ENCODE peak calls at places on chromosomes 6 and 20, in eight cellular contexts. J is tibial artery; G is lung; F is heart left ventricle; S is A673; L is effector memory CD4-positive, alpha-beta T cell; I is endodermal cell; P is stomach. C is an unnamed sample.
A peak's percentile ranks its signal among the peaks of the same experiment; 100 is the strongest.

GRCh38 chr20:47149939-47150338 is 206.6 kb downstream of the ZMYND8 start:
- DNase-seq in J (no peak), G (no peak), F (no peak), S (no peak), L (no peak), I (no peak), P (no peak), C (no peak)

GRCh38 chr20:52497731-52498130 is 306.2 kb upstream of the ZFP64 start:
- DNase-seq in J (no peak), G (no peak), F (no peak), S (no peak), L (no peak), I (no peak), P (no peak), C (no peak)

GRCh38 chr6:20092071-20092566 is 120.2 kb downstream of the MBOAT1 start:
- DNase-seq in J (no peak), G (no peak), F (no peak), S (peak; percentile 69), L (no peak), I (no peak), P (no peak), C (no peak)

GRCh38 chr20:62938105-62938888 is at the start of gene GID8:
- DNase-seq in J (peak; percentile 71), G (no peak), F (peak; percentile 59), S (peak; percentile 45), L (no peak), I (peak; percentile 69), P (peak; percentile 60), C (peak; percentile 76)

GRCh38 chr6:74964871-74965441 is 240.9 kb downstream of the COL12A1 start:
- DNase-seq in J (no peak), G (no peak), F (no peak), S (peak; percentile 7), L (no peak), I (peak; percentile 71), P (no peak), C (no peak)

GRCh38 chr20:45866454-45866853 is 9.0 kb downstream of the ZSWIM3 start:
- DNase-seq in J (no peak), G (no peak), F (no peak), S (no peak), L (no peak), I (no peak), P (no peak), C (no peak)

GRCh38 chr6:105164418-105164817 is 15.4 kb downstream of the POPDC3 start:
- DNase-seq in J (no peak), G (no peak), F (peak; percentile 36), S (no peak), L (no peak), I (no peak), P (no peak), C (peak; percentile 42)

GRCh38 chr20:986733-987355 is 15.3 kb downstream of the RSPO4 start:
- DNase-seq in J (no peak), G (no peak), F (no peak), S (peak; percentile 12), L (no peak), I (peak; percentile 56), P (no peak), C (peak; percentile 4)

DNA sequence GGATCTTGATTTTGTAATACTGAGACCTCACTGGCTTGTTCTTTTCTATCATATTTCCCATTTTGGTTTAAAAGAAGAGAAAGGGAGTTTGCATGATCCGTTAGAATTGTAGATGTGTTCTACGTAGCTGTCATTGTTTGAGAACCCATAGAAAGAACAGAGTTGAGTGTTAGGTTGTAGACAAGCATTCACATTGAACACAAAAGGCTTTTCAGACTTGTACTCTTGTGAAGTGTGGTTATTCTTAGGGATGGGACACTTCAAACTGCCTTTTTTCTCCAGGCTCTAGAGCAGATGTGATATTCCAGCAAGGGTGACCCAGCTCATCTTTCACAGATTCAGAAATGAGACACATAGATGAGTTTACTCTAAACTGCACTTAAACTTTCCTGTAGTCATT is 19.9 kb downstream of the FOXO3 start:
- DNase-seq in J (no peak), G (no peak), F (no peak), S (no peak), L (no peak), I (no peak), P (no peak), C (no peak)
- H3K27ac ChIP-seq in J (peak overlapping the region; percentile 67), G (peak overlapping the region; percentile 83), F (peak overlapping the region; percentile 73), S (no peak overlapping the region), L (no peak overlapping the region), I (no peak overlapping the region), P (peak overlapping the region; percentile 72), C (peak overlapping the region; percentile 66)

DNA sequence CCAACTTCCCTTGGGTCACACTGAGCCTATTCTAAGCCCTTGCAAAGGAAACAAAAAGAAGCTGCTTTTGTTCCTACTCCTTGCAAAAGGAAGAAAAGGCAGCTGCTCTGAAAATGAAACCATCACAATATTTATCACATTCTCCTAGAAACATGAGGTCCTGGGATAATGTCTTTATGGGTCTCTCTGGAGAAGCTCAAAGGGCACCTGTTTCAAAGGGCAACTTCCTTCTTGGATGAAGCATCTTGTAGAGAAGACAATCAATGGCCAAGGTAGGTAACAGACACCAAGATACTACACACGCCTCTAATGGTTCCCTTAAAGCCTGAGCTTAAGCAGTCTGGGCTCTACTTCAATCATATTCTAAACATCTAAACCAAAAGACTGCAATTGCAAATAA is 10.4 kb downstream of the ELOVL5 start:
- DNase-seq in J (no peak), G (no peak), F (no peak), S (no peak), L (no peak), I (no peak), P (no peak), C (no peak)
- H3K4me1 ChIP-seq in J (no peaks in the 10 kb centered on the region), G (peaks cover 20% of the 10 kb centered on the region), F (peaks cover 42% of the 10 kb centered on the region), S (peaks cover 12% of the 10 kb centered on the region), L (peaks cover 64% of the 10 kb centered on the region), I (peaks cover 19% of the 10 kb centered on the region), P (peaks cover 64% of the 10 kb centered on the region), C (no peaks in the 10 kb centered on the region)

GRCh38 chr6:45972795-45973503 is 42.7 kb downstream of the CLIC5 start:
- DNase-seq in J (no peak), G (no peak), F (no peak), S (no peak), L (no peak), I (no peak), P (no peak), C (no peak)

GRCh38 chr6:45969026-45969425 is 46.6 kb downstream of the CLIC5 start:
- DNase-seq in J (no peak), G (no peak), F (no peak), S (no peak), L (no peak), I (no peak), P (no peak), C (no peak)

GRCh38 chr6:45969883-45970282 is 45.8 kb downstream of the CLIC5 start:
- DNase-seq in J (no peak), G (no peak), F (no peak), S (no peak), L (no peak), I (no peak), P (no peak), C (no peak)

GRCh38 chr6:45971287-45971686 is 44.4 kb downstream of the CLIC5 start:
- DNase-seq in J (no peak), G (no peak), F (no peak), S (no peak), L (no peak), I (no peak), P (no peak), C (no peak)

GRCh38 chr6:45970326-45970725 is 45.3 kb downstream of the CLIC5 start:
- DNase-seq in J (no peak), G (no peak), F (no peak), S (peak; percentile 18), L (no peak), I (no peak), P (no peak), C (no peak)
- H3K27ac ChIP-seq in J (no peak overlapping the region), G (no peak overlapping the region), F (peak overlapping the region; percentile 77), S (no peak overlapping the region), L (no peak overlapping the region), I (no peak overlapping the region), P (no peak overlapping the region), C (peak overlapping the region; percentile 57)

GRCh38 chr6:41335943-41336342 is 535 bp downstream of the NCR2 start:
- DNase-seq in J (no peak), G (no peak), F (no peak), S (no peak), L (no peak), I (no peak), P (no peak), C (no peak)
- H3K4me1 ChIP-seq in J (no peaks in the 10 kb centered on the region), G (no peaks in the 10 kb centered on the region), F (no peaks in the 10 kb centered on the region), S (peaks cover 22% of the 10 kb centered on the region), L (peaks cover 24% of the 10 kb centered on the region), I (no peaks in the 10 kb centered on the region), P (no peaks in the 10 kb centered on the region), C (no peaks in the 10 kb centered on the region)

DNA sequence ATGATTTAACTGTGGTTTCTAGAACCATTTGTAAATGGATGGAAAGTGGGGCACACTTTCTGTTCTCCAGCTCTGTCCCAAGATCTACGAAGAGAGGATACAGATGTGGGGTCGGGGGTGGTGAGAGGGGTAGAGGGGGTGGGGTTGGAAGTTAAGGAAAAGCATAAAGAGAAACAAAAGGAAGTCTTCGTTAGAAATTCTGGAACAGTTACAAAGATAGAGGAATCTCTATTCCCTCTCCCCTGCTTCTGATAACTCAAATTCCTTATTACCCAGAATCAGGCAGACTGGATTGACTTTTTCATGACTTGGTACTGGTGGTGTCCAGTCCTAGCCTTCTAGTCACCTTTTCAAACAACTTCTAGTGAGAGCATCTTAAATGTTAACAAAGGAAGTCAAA is 4.9 kb downstream of the GCM1 start:
- DNase-seq in J (no peak), G (no peak), F (no peak), S (no peak), L (no peak), I (no peak), P (no peak), C (no peak)
- H3K27ac ChIP-seq in J (no peak overlapping the region), G (no peak overlapping the region), F (no peak overlapping the region), S (no peak overlapping the region), L (no peak overlapping the region), I (no peak overlapping the region), P (no peak overlapping the region), C (no peak overlapping the region)

GRCh38 chr20:49705358-49705757 is 8.3 kb downstream of the B4GALT5 start:
- DNase-seq in J (no peak), G (no peak), F (no peak), S (no peak), L (no peak), I (no peak), P (no peak), C (no peak)
- H3K4me1 ChIP-seq in J (no peaks in the 10 kb centered on the region), G (peaks cover 4% of the 10 kb centered on the region), F (peaks cover 67% of the 10 kb centered on the region), S (peaks cover 60% of the 10 kb centered on the region), L (peaks cover 4% of the 10 kb centered on the region), I (peaks cover 8% of the 10 kb centered on the region), P (peaks cover 90% of the 10 kb centered on the region), C (peaks cover 78% of the 10 kb centered on the region)